ENCODE peak calls at places on chromosomes 13 and 19, in five cellular contexts. X, S, O, Z and J are unnamed samples.
A peak's percentile ranks its signal among the peaks of the same experiment; 100 is the strongest.

GRCh38 chr13:38661276-38661675 is 25.6 kb upstream of the FREM2 start:
- DNase-seq in X (no peak), Z (no peak), O (no peak), S (no peak), J (no peak)

GRCh38 chr13:99681695-99682094 is 180.4 kb downstream of the TM9SF2 start:
- DNase-seq in S (no peak), O (no peak), Z (no peak), X (no peak), J (no peak)

GRCh38 chr13:106101201-106101600 is 434.3 kb downstream of the EFNB2 start:
- DNase-seq in Z (no peak), S (no peak), X (no peak), O (no peak), J (no peak)

GRCh38 chr19:50880241-50880640 is 7.0 kb downstream of the KLK2 start:
- DNase-seq in X (no peak), Z (no peak), S (no peak), O (no peak), J (no peak)

GRCh38 chr13:109146912-109147624 is 517.7 kb downstream of the MYO16 start:
- DNase-seq in S (no peak), Z (no peak), O (peak; percentile 91), X (no peak), J (peak; percentile 61)

GRCh38 chr13:93670858-93671257 is 444.3 kb downstream of the GPC6 start:
- DNase-seq in X (no peak), S (no peak), O (no peak), Z (no peak), J (no peak)

GRCh38 chr13:41465215-41465907 is 8.0 kb downstream of the RGCC start:
- DNase-seq in O (no peak), Z (peak; percentile 88), X (peak; percentile 52), S (peak; percentile 71), J (peak; percentile 74)

GRCh38 chr13:29693297-29693945 is 97.9 kb upstream of the SLC7A1 start:
- DNase-seq in Z (no peak), S (no peak), X (peak; percentile 88), O (no peak), J (no peak)

GRCh38 chr13:49419292-49419691 is 24.6 kb downstream of the CAB39L start:
- DNase-seq in S (no peak), O (no peak), Z (no peak), X (no peak), J (no peak)

DNA sequence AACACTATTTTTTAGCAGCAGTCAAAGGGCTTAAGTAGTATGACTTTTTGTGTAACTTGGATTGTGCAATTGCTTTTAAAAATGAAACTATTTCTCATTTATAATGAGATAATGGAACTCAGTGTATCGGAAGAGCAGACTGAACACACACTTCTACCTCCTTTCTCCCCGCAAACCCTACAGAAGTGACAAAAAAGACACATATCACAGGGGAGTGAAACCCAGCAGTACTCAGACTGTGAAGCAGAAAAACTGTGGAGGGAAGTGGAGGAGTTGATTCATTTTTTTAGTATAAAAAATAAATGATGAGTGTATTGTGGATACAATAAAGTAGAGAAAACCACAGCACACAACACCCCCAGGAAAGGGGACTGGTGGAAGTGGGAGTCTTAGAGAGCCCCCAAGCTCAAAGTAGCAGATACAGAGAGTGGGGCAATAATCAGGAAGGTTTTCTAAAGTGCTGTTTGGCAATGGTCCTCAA is 9.7 kb downstream of the LPAR6 start:
- DNase-seq in O (no peak), S (no peak), X (no peak), Z (peak; percentile 40), J (no peak)
- TF ChIP-seq POLR2A in O (no peak), S (no peak), X (no peak), Z (no peak), J (no peak)

GRCh38 chr19:40716031-40716654 is 543 bp downstream of the COQ8B start:
- DNase-seq in S (no peak), O (peak; percentile 93), Z (peak; percentile 26), X (no peak), J (peak; percentile 76)

GRCh38 chr19:40717880-40718773 is 1.2 kb downstream of the ITPKC start:
- DNase-seq in O (peak; percentile 51), S (no peak), X (no peak), Z (no peak), J (no peak)

GRCh38 chr19:40714519-40715299 is 2.0 kb downstream of the COQ8B start:
- DNase-seq in S (peak; percentile 94), Z (peak; percentile 76), X (peak; percentile 95), O (peak; percentile 97), J (peak; percentile 96)

GRCh38 chr19:40717325-40717879 is 490 bp downstream of the ITPKC start:
- DNase-seq in S (no peak), O (peak; percentile 65), Z (no peak), X (no peak), J (no peak)

DNA sequence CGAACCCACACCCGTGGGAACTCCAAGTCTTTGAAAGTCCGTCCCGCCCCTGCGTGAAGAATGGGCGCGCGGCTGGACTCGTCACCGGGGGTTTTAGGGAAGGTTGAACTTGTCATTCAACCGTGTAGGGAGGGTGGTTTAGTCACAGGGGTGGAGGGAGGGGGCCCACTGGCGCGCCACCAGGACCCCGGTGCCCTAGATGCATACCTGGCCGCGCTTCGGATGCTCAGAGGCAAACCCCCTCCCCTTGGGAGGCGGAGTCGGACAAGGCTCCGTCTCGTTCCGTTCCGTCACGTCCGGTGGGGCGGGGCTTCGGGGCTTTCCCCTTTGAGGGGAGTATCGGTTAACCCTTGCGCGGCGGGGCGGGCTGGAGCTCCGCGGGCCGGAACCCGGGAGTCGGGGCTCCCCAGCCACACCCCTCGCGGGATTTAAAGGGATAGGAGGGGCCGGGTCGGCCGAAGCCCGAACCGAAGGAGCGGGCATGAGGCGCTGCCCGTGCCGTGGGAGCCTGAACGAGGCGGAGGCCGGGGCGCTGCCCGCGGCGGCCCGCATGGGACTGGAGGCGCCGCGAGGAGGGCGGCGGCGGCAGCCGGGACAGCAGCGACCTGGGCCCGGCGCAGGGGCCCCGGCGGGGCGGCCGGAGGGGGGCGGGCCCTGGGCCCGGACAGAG is at the start of the genes COQ8B and ITPKC:
- DNase-seq in X (peak; percentile 100), S (peak; percentile 100), O (peak; percentile 99), Z (peak; percentile 88), J (peak; percentile 93)
- TF ChIP-seq POLR2A in X (peak; percentile 60), S (peak; percentile 53), O (peak; percentile 60), Z (peak; percentile 73), J (peak; percentile 61)

DNA sequence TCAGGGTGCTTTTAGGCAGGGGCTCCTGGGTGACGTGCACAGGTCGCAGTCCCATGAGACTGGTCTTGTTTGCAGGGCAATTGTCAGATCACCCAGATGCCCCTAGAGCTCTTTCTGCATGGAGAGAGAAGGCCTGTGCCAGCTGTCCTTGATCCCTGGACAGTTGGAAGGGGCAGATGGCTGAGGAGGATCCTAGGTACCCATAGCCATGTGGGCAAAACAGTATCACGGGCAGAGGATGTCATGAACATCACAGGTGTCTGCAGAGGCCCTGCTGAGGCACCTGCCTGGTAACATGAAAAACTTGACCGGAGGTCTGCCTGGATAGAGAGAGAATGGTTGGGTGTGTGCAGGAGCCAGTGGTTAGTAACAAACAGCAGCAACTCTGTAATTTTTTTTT is 99.3 kb downstream of the ZNF536 start:
- DNase-seq in O (no peak), Z (no peak), S (no peak), X (no peak), J (no peak)
- TF ChIP-seq POLR2A in O (no peak), Z (no peak), S (no peak), X (no peak), J (no peak)

GRCh38 chr19:1652471-1653299 is at the start of gene TCF3:
- DNase-seq in O (peak; percentile 98), Z (peak; percentile 95), X (peak; percentile 99), S (peak; percentile 97), J (peak; percentile 99)

GRCh38 chr19:1651061-1651547 is 1.3 kb downstream of the TCF3 start:
- DNase-seq in Z (peak; percentile 56), O (no peak), S (no peak), X (no peak), J (no peak)

GRCh38 chr19:1653300-1653628 is 849 bp upstream of the TCF3 start:
- DNase-seq in X (no peak), S (no peak), O (no peak), Z (no peak), J (no peak)

GRCh38 chr19:1650627-1651009 is 1.8 kb downstream of the TCF3 start:
- DNase-seq in S (no peak), X (no peak), Z (no peak), O (no peak), J (no peak)

GRCh38 chr19:1651548-1652394 is 644 bp downstream of the TCF3 start:
- DNase-seq in O (no peak), X (no peak), S (peak; percentile 44), Z (no peak), J (no peak)
- TF ChIP-seq POLR2A in O (no peak), X (no peak), S (no peak), Z (peak; percentile 54), J (no peak)

GRCh38 chr19:18192673-18193387 is at the start of gene MPV17L2:
- DNase-seq in Z (peak; percentile 100), O (peak; percentile 99), X (peak; percentile 99), S (peak; percentile 100), J (peak; percentile 92)
- TF ChIP-seq POLR2A in Z (peak; percentile 72), O (peak; percentile 61), X (peak; percentile 91), S (peak; percentile 82), J (peak; percentile 73)

GRCh38 chr13:111219306-111219705 is 101.1 kb upstream of the TEX29 start:
- DNase-seq in O (no peak), Z (no peak), S (peak; percentile 49), X (no peak), J (no peak)
- TF ChIP-seq POLR2A in O (no peak), Z (no peak), S (no peak), X (no peak), J (no peak)

DNA sequence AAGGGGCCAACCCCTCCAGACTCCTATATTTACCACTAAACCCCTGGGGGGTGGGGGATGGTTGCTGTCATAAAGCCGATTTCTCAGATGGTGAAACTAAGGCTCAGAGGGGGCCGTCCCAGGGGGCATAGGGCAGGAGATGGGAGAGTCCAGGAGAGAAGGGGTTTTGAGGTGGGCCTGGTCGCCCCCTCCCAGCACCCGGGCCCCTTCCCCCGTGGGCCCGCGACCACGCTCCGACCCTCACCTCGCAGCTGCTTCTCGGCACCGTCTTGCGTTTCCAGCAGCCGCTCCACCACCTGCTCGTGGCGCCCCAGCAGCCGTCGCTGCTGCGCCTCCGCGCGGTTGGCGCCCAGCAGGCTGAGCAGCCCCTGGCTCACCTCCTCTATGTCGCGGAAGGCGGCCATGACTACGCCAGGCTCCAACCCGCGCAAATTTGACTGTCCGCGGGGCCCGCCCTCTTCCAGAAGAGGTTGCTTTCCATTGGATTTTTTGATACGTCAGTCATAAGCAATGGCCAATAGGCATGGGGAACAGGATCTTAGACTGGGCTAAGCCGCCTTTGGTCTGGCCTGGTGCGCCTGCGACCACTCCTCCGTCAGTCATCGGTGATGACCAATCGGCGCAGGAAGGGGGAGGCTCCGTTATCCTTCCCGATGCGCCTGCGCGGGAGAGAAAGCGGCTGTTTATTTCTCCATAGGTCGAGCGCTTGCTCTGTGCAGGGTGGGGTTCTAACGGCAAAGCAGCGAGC is at the start of gene SPC24:
- DNase-seq in Z (peak; percentile 94), S (peak; percentile 96), O (peak; percentile 97), X (peak; percentile 94), J (peak; percentile 96)
- TF ChIP-seq POLR2A in Z (peak; percentile 94), S (no peak), O (peak; percentile 37), X (no peak), J (peak; percentile 90)

GRCh38 chr13:40388617-40389016 is 277.8 kb downstream of the FOXO1 start:
- DNase-seq in O (no peak), X (peak; percentile 39), S (no peak), Z (peak; percentile 70), J (no peak)
- TF ChIP-seq POLR2A in O (no peak), X (no peak), S (no peak), Z (peak; percentile 69), J (no peak)